ENCODE peak calls at places on chromosomes 16 and 17, in four cellular contexts. One of them, this sample, is unnamed.

GRCh38 chr17:56819431-56820145 is 14.1 kb downstream of the C17orf67 start:
- DNase-seq in activated T-cell treated with anti-CD3 and anti-CD28 coated beads, Interleukin-2, amount 50 U/mL, for 72 hours: peak
- DNase-seq in mesenchymal stem cell: peak
- DNase-seq in AML-193: peak
- DNase-seq in this sample: peak

GRCh38 chr17:76951375-76951905 is 83.2 kb downstream of the MGAT5B start:
- DNase-seq in activated T-cell treated with anti-CD3 and anti-CD28 coated beads, Interleukin-2, amount 50 U/mL, for 72 hours: no peak
- DNase-seq in mesenchymal stem cell: no peak
- DNase-seq in AML-193: no peak
- DNase-seq in this sample: no peak

GRCh38 chr17:50667259-50668024 is 32.8 kb downstream of the ABCC3 start:
- DNase-seq in activated T-cell treated with anti-CD3 and anti-CD28 coated beads, Interleukin-2, amount 50 U/mL, for 72 hours: no peak
- DNase-seq in mesenchymal stem cell: no peak
- DNase-seq in AML-193: no peak
- DNase-seq in this sample: no peak

GRCh38 chr16:21281698-21282389 is 3.8 kb upstream of the CRYM start:
- DNase-seq in activated T-cell treated with anti-CD3 and anti-CD28 coated beads, Interleukin-2, amount 50 U/mL, for 72 hours: no peak
- DNase-seq in mesenchymal stem cell: no peak
- DNase-seq in AML-193: no peak
- DNase-seq in this sample: no peak

GRCh38 chr17:76793775-76794174 is 55.9 kb downstream of the MFSD11 start:
- DNase-seq in activated T-cell treated with anti-CD3 and anti-CD28 coated beads, Interleukin-2, amount 50 U/mL, for 72 hours: no peak
- DNase-seq in mesenchymal stem cell: peak
- DNase-seq in AML-193: peak
- DNase-seq in this sample: no peak

GRCh38 chr17:79801156-79802038 is 4.5 kb upstream of the CBX8 start:
- DNase-seq in activated T-cell treated with anti-CD3 and anti-CD28 coated beads, Interleukin-2, amount 50 U/mL, for 72 hours: no peak
- DNase-seq in mesenchymal stem cell: no peak
- DNase-seq in AML-193: no peak
- DNase-seq in this sample: peak

GRCh38 chr16:48627148-48627547 is 17.2 kb upstream of the N4BP1 start:
- DNase-seq in activated T-cell treated with anti-CD3 and anti-CD28 coated beads, Interleukin-2, amount 50 U/mL, for 72 hours: no peak
- DNase-seq in mesenchymal stem cell: no peak
- DNase-seq in AML-193: no peak
- DNase-seq in this sample: no peak

GRCh38 chr16:85990861-85991301 is 91.9 kb downstream of the IRF8 start:
- DNase-seq in activated T-cell treated with anti-CD3 and anti-CD28 coated beads, Interleukin-2, amount 50 U/mL, for 72 hours: no peak
- DNase-seq in mesenchymal stem cell: no peak
- DNase-seq in AML-193: no peak
- DNase-seq in this sample: no peak

GRCh38 chr16:4414187-4414909 is 2.0 kb downstream of the CORO7 start:
- DNase-seq in activated T-cell treated with anti-CD3 and anti-CD28 coated beads, Interleukin-2, amount 50 U/mL, for 72 hours: peak
- DNase-seq in mesenchymal stem cell: peak
- DNase-seq in AML-193: no peak
- DNase-seq in this sample: peak

GRCh38 chr17:45908935-45909334 is 14.6 kb downstream of the MAPT start:
- DNase-seq in activated T-cell treated with anti-CD3 and anti-CD28 coated beads, Interleukin-2, amount 50 U/mL, for 72 hours: no peak
- DNase-seq in mesenchymal stem cell: no peak
- DNase-seq in AML-193: no peak
- DNase-seq in this sample: no peak

GRCh38 chr16:11094838-11095565 is 150.6 kb downstream of the CLEC16A start:
- DNase-seq in activated T-cell treated with anti-CD3 and anti-CD28 coated beads, Interleukin-2, amount 50 U/mL, for 72 hours: no peak
- DNase-seq in mesenchymal stem cell: peak
- DNase-seq in AML-193: no peak
- DNase-seq in this sample: no peak

GRCh38 chr17:74935585-74936469 is at the start of gene OTOP3:
- DNase-seq in activated T-cell treated with anti-CD3 and anti-CD28 coated beads, Interleukin-2, amount 50 U/mL, for 72 hours: no peak
- DNase-seq in mesenchymal stem cell: no peak
- DNase-seq in AML-193: no peak
- DNase-seq in this sample: no peak

GRCh38 chr16:56244612-56245011 is 53.3 kb downstream of the GNAO1 start:
- DNase-seq in activated T-cell treated with anti-CD3 and anti-CD28 coated beads, Interleukin-2, amount 50 U/mL, for 72 hours: no peak
- DNase-seq in mesenchymal stem cell: no peak
- DNase-seq in AML-193: no peak
- DNase-seq in this sample: no peak

GRCh38 chr17:64041912-64042311 is 21.5 kb upstream of the ICAM2 start:
- DNase-seq in activated T-cell treated with anti-CD3 and anti-CD28 coated beads, Interleukin-2, amount 50 U/mL, for 72 hours: no peak
- DNase-seq in mesenchymal stem cell: no peak
- DNase-seq in AML-193: no peak
- DNase-seq in this sample: no peak

GRCh38 chr17:59829217-59830006 is 63.3 kb downstream of the TUBD1 start:
- DNase-seq in activated T-cell treated with anti-CD3 and anti-CD28 coated beads, Interleukin-2, amount 50 U/mL, for 72 hours: peak
- DNase-seq in mesenchymal stem cell: peak
- DNase-seq in AML-193: peak
- DNase-seq in this sample: no peak

GRCh38 chr16:13307255-13307654 is 405.9 kb downstream of the SHISA9 start:
- DNase-seq in activated T-cell treated with anti-CD3 and anti-CD28 coated beads, Interleukin-2, amount 50 U/mL, for 72 hours: no peak
- DNase-seq in mesenchymal stem cell: peak
- DNase-seq in AML-193: no peak
- DNase-seq in this sample: no peak

GRCh38 chr17:38352245-38353083 is 820 bp downstream of the SOCS7 start:
- DNase-seq in activated T-cell treated with anti-CD3 and anti-CD28 coated beads, Interleukin-2, amount 50 U/mL, for 72 hours: peak
- DNase-seq in mesenchymal stem cell: peak
- DNase-seq in AML-193: peak
- DNase-seq in this sample: peak

GRCh38 chr16:85463228-85463611 is 149.9 kb upstream of the GSE1 start:
- DNase-seq in activated T-cell treated with anti-CD3 and anti-CD28 coated beads, Interleukin-2, amount 50 U/mL, for 72 hours: no peak
- DNase-seq in mesenchymal stem cell: no peak
- DNase-seq in AML-193: no peak
- DNase-seq in this sample: no peak

GRCh38 chr16:66240996-66241395 is 125.5 kb upstream of the CDH5 start:
- DNase-seq in activated T-cell treated with anti-CD3 and anti-CD28 coated beads, Interleukin-2, amount 50 U/mL, for 72 hours: no peak
- DNase-seq in mesenchymal stem cell: no peak
- DNase-seq in AML-193: no peak
- DNase-seq in this sample: no peak

GRCh38 chr17:67439269-67439668 is 62.2 kb downstream of the PITPNC1 start:
- DNase-seq in activated T-cell treated with anti-CD3 and anti-CD28 coated beads, Interleukin-2, amount 50 U/mL, for 72 hours: no peak
- DNase-seq in mesenchymal stem cell: no peak
- DNase-seq in AML-193: no peak
- DNase-seq in this sample: no peak

GRCh38 chr17:19470529-19471261 is 59.7 kb downstream of the RNF112 start:
- DNase-seq in activated T-cell treated with anti-CD3 and anti-CD28 coated beads, Interleukin-2, amount 50 U/mL, for 72 hours: no peak
- DNase-seq in mesenchymal stem cell: no peak
- DNase-seq in AML-193: no peak
- DNase-seq in this sample: peak

GRCh38 chr16:77833906-77834599 is 45.7 kb downstream of the VAT1L start:
- DNase-seq in activated T-cell treated with anti-CD3 and anti-CD28 coated beads, Interleukin-2, amount 50 U/mL, for 72 hours: no peak
- DNase-seq in mesenchymal stem cell: peak
- DNase-seq in AML-193: no peak
- DNase-seq in this sample: no peak

GRCh38 chr17:34692932-34693331 is 113.5 kb downstream of the TMEM132E start:
- DNase-seq in activated T-cell treated with anti-CD3 and anti-CD28 coated beads, Interleukin-2, amount 50 U/mL, for 72 hours: no peak
- DNase-seq in mesenchymal stem cell: no peak
- DNase-seq in AML-193: no peak
- DNase-seq in this sample: no peak

GRCh38 chr17:63621229-63621683 is 961 bp upstream of the MAP3K3 start:
- DNase-seq in activated T-cell treated with anti-CD3 and anti-CD28 coated beads, Interleukin-2, amount 50 U/mL, for 72 hours: no peak
- DNase-seq in mesenchymal stem cell: no peak
- DNase-seq in AML-193: no peak
- DNase-seq in this sample: no peak

GRCh38 chr17:676060-676745 is 38.4 kb downstream of the VPS53 start:
- DNase-seq in activated T-cell treated with anti-CD3 and anti-CD28 coated beads, Interleukin-2, amount 50 U/mL, for 72 hours: no peak
- DNase-seq in mesenchymal stem cell: no peak
- DNase-seq in AML-193: no peak
- DNase-seq in this sample: no peak